ENCODE peak calls at places on chromosomes 5 and 9, in four cellular contexts. E is AG10803, H is B cell, P is progenitor cell of endocrine pancreas. V is an unnamed sample.

GRCh38 chr5:28301676-28302075 is 1263.3 kb upstream of the CDH9 start:
- DNase-seq in E (no peak), H (no peak), P (no peak), V (peak)

GRCh38 chr5:135367554-135367953 is 31.5 kb downstream of the MACROH2A1 start:
- DNase-seq in E (no peak), H (no peak), P (no peak), V (no peak)

GRCh38 chr9:2615532-2615931 is 6.1 kb upstream of the VLDLR start:
- DNase-seq in E (no peak), H (no peak), P (no peak), V (no peak)

GRCh38 chr5:115641948-115642347 is 16.1 kb upstream of the TMED7 start:
- DNase-seq in E (no peak), H (no peak), P (no peak), V (no peak)

GRCh38 chr5:16510123-16510522 is 44.5 kb upstream of the ZNF622 start:
- DNase-seq in E (no peak), H (no peak), P (no peak), V (no peak)

GRCh38 chr5:10565785-10566506 is 2.1 kb downstream of the ANKRD33B start:
- DNase-seq in E (peak), H (no peak), P (no peak), V (no peak)

GRCh38 chr5:75052461-75053285 is at the start of gene GCNT4:
- DNase-seq in E (peak), H (peak), P (peak), V (peak)

GRCh38 chr5:150544606-150545219 is 36.8 kb downstream of the NDST1 start:
- DNase-seq in E (peak), H (peak), P (peak), V (peak)

GRCh38 chr5:88145205-88145602 is 123.4 kb downstream of the TMEM161B start:
- DNase-seq in E (no peak), H (no peak), P (no peak), V (no peak)

GRCh38 chr5:149030392-149030791 is 32.5 kb downstream of the SH3TC2 start:
- DNase-seq in E (peak), H (no peak), P (no peak), V (no peak)

GRCh38 chr5:145568581-145568980 is 266.6 kb downstream of the PRELID2 start:
- DNase-seq in E (peak), H (no peak), P (no peak), V (no peak)

GRCh38 chr9:18207735-18208134 is 266.2 kb upstream of the ADAMTSL1 start:
- DNase-seq in E (no peak), H (no peak), P (no peak), V (no peak)

GRCh38 chr9:137140151-137141012 is 1.4 kb downstream of the GRIN1 start:
- DNase-seq in E (no peak), H (peak), P (no peak), V (no peak)

GRCh38 chr9:113511856-113512761 is 48.6 kb downstream of the RGS3 start:
- DNase-seq in E (peak), H (no peak), P (no peak), V (no peak)

GRCh38 chr5:9728261-9728660 is 98.1 kb upstream of the TAS2R1 start:
- DNase-seq in E (no peak), H (no peak), P (no peak), V (no peak)

GRCh38 chr9:89236955-89237573 is 58.4 kb upstream of the SHC3 start:
- DNase-seq in E (no peak), H (no peak), P (no peak), V (no peak)

GRCh38 chr5:149731617-149732400 is 1.7 kb downstream of the PPARGC1B start:
- DNase-seq in E (peak), H (peak), P (no peak), V (peak)

GRCh38 chr5:122882836-122883235 is 37.4 kb downstream of the SNX24 start:
- DNase-seq in E (peak), H (no peak), P (no peak), V (no peak)

GRCh38 chr9:104912606-104913005 is 15.3 kb downstream of the ABCA1 start:
- DNase-seq in E (no peak), H (no peak), P (no peak), V (no peak)

GRCh38 chr5:168317521-168318147 is 26.2 kb downstream of the WWC1 start:
- DNase-seq in E (peak), H (no peak), P (peak), V (peak)

GRCh38 chr9:75739884-75740611 is 150.4 kb upstream of the PCSK5 start:
- DNase-seq in E (no peak), H (no peak), P (no peak), V (no peak)

GRCh38 chr9:70534471-70534870 is 120.0 kb upstream of the KLF9 start:
- DNase-seq in E (no peak), H (no peak), P (no peak), V (no peak)

GRCh38 chr5:14386882-14387575 is 194.6 kb upstream of the OTULINL start:
- DNase-seq in E (no peak), H (no peak), P (no peak), V (no peak)

GRCh38 chr5:161372682-161373344 is 173.7 kb downstream of the GABRB2 start:
- DNase-seq in E (no peak), H (no peak), P (no peak), V (no peak)

GRCh38 chr5:74685979-74686631 is 1.1 kb downstream of the HEXB start:
- DNase-seq in E (peak), H (peak), P (no peak), V (no peak)

GRCh38 chr9:99118782-99119466 is 14.0 kb downstream of the TGFBR1 start:
- DNase-seq in E (no peak), H (peak), P (no peak), V (no peak)

GRCh38 chr9:15423328-15423985 is 781 bp downstream of the SNAPC3 start:
- DNase-seq in E (peak), H (no peak), P (no peak), V (no peak)

GRCh38 chr9:69606089-69606488 is 66.1 kb downstream of the APBA1 start:
- DNase-seq in E (no peak), H (no peak), P (no peak), V (no peak)

GRCh38 chr9:86639899-86640379 is 285.7 kb upstream of the TUT7 start:
- DNase-seq in E (no peak), H (no peak), P (peak), V (peak)
- TF ChIP-seq CTCF in E (no peak), H (no peak), P (peak), V (peak)

GRCh38 chr5:96747718-96748117 is 60.0 kb downstream of the ERAP1 start:
- DNase-seq in E (no peak), H (no peak), P (no peak), V (no peak)

GRCh38 chr5:96751203-96752169 is 56.3 kb downstream of the ERAP1 start:
- DNase-seq in E (no peak), H (no peak), P (no peak), V (peak)

GRCh38 chr5:96753017-96753397 is 54.7 kb downstream of the ERAP1 start:
- DNase-seq in E (no peak), H (no peak), P (no peak), V (no peak)

GRCh38 chr5:96752341-96753016 is 55.3 kb downstream of the ERAP1 start:
- DNase-seq in E (peak), H (peak), P (peak), V (peak)

DNA sequence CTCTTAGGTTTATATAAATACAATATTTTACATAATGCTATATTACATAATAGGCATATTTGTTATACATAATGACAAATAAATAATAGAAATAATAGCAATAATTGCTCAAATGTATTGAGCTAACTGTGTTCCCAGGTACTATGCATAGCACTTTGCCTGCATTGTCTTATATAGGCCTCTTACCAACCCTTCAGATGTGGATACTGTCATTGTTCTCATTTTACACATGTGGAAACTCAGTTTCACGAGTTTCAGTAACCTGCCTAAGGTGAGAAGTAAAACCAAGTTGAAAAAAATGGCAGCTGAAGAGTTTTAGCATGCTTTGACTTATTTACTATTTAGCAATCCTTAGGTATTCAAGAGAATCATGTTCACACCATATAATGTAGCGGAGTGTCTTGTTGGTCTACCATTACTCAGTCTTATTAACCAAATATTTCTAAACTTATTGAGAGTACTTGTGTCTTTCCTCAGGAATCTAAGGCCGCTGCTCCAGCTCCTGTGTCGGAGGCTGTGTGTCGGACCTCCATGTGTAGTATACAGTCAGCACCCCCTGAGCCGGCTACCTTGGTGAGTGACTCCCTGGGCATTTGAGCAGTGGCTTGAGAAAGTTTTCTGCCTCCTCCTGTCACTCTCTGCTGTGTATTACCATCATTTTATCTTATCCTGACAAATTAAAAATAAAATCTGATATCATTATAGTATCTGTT is 57.5 kb downstream of the ERAP1 start:
- DNase-seq in E (no peak), H (no peak), P (no peak), V (no peak)
- TF ChIP-seq CTCF in E (no peak), H (no peak), P (no peak), V (no peak)

GRCh38 chr5:140795259-140795641 is 598 bp downstream of the PCDHA2 start:
- DNase-seq in E (no peak), H (no peak), P (no peak), V (no peak)
- TF ChIP-seq CTCF in E (peak), H (no peak), P (peak), V (no peak)

DNA sequence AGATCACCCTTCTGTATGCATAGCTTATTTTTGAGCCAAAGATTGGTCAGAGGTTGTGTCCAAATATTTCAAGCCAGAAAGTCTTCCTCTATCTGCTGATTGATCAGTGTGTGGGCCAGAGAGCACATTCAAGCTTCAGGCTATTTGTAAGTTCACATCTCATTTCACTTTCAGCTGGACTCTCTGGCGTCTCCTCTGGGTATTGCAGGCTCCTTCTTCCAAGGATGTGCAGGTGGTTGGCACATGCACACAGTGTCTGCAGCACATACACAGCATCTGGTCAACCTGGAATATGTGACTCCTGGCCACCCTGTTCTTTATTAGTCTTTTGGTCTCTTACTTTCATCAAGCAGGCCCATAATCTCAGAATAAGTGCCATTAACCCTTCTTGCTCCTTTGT is 516.1 kb downstream of the ANXA1 start:
- DNase-seq in E (peak), H (no peak), P (no peak), V (peak)
- TF ChIP-seq CTCF in E (peak), H (no peak), P (no peak), V (no peak)

GRCh38 chr5:78300464-78301045 is 6.1 kb upstream of the AP3B1 start:
- DNase-seq in E (peak), H (no peak), P (no peak), V (no peak)
- TF ChIP-seq CTCF in E (peak), H (peak), P (no peak), V (no peak)

V was measured in Calu3.